ENCODE peak calls at places on chromosomes 1 and 21, in nine cellular contexts. M is dorsolateral prefrontal cortex, R is ovary, G is endothelial cell of umbilical vein, W is pancreas, Z is PC-9, X is cardiac fibroblast, J is B cell, Y is AG10803. F is an unnamed sample.

GRCh38 chr1:50155564-50155963 is 46.8 kb downstream of the ELAVL4 start:
- DNase-seq in X (no peak), Y (no peak), W (no peak), R (no peak), Z (no peak), G (no peak), J (no peak), M (no peak), F (no peak)

GRCh38 chr1:188652678-188653077 is 1823.9 kb downstream of the PLA2G4A start:
- DNase-seq in R (no peak), G (peak), M (no peak), Y (peak), W (no peak), Z (no peak), X (peak), J (no peak), F (no peak)

GRCh38 chr21:39373634-39374033 is 24.7 kb upstream of the HMGN1 start:
- DNase-seq in Y (peak), Z (no peak), X (peak), J (no peak), M (no peak), R (no peak), W (no peak), G (peak), F (no peak)

GRCh38 chr1:90074555-90075315 is 79.8 kb downstream of the ZNF326 start:
- DNase-seq in M (no peak), R (no peak), J (no peak), X (no peak), Z (no peak), G (no peak), Y (peak), W (no peak), F (no peak)

GRCh38 chr1:13605159-13605558 is 21.5 kb downstream of the PDPN start:
- DNase-seq in M (no peak), X (peak), Z (no peak), G (no peak), J (no peak), W (no peak), Y (peak), R (no peak), F (no peak)

GRCh38 chr1:237133921-237134320 is 91.9 kb downstream of the RYR2 start:
- DNase-seq in Y (no peak), R (no peak), Z (no peak), J (no peak), G (no peak), X (no peak), W (no peak), M (no peak), F (no peak)

GRCh38 chr1:10068605-10069294 is 36.0 kb downstream of the UBE4B start:
- DNase-seq in Z (no peak), M (no peak), R (no peak), Y (no peak), G (no peak), X (no peak), J (no peak), W (no peak), F (no peak)

GRCh38 chr1:161085165-161085564 is 4.2 kb downstream of the NECTIN4 start:
- DNase-seq in G (no peak), W (no peak), M (no peak), Y (no peak), X (no peak), Z (no peak), J (no peak), R (no peak), F (no peak)

DNA sequence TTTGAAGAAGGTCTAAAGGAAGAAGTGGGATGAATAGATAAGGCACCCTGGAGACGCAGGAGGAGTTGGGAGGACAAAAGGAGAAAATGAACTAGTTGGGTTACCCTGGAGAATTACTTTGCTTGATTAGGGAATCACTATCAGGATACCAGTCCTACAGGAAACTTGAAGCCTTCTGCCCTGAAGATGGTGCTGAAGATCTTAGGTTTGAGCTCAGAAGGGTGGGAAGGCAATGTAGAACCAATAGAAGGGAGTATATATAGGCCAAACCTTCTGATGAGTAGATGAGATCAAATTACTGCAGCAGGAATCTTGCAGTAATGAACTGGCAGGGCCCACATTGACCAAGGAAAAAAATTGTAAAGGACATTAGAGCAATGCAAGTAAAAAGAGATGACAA is 116.4 kb upstream of the CACYBP start:
- DNase-seq in G (peak), Z (peak), Y (peak), M (no peak), J (no peak), R (no peak), X (peak), W (no peak), F (no peak)
- TF ChIP-seq CTCF in G (no peak), Z (peak), Y (peak), M (peak), J (no peak), R (no peak), X (no peak), W (no peak), F (no peak)

GRCh38 chr21:33266784-33267135 is 593 bp downstream of the IL10RB start:
- DNase-seq in M (no peak), R (no peak), X (no peak), Y (no peak), G (no peak), J (no peak), W (no peak), Z (no peak), F (peak)

GRCh38 chr21:33265664-33266049 is 510 bp upstream of the IL10RB start:
- DNase-seq in R (no peak), Y (no peak), X (peak), G (no peak), M (no peak), J (peak), W (peak), Z (no peak), F (peak)

GRCh38 chr21:33264561-33264960 is 1.6 kb upstream of the IL10RB start:
- DNase-seq in J (no peak), X (no peak), W (no peak), R (no peak), Y (no peak), Z (no peak), M (no peak), G (no peak), F (no peak)

GRCh38 chr21:33267250-33267649 is 1.1 kb downstream of the IL10RB start:
- DNase-seq in Z (no peak), J (no peak), G (no peak), X (no peak), W (no peak), M (no peak), R (no peak), Y (no peak), F (no peak)

DNA sequence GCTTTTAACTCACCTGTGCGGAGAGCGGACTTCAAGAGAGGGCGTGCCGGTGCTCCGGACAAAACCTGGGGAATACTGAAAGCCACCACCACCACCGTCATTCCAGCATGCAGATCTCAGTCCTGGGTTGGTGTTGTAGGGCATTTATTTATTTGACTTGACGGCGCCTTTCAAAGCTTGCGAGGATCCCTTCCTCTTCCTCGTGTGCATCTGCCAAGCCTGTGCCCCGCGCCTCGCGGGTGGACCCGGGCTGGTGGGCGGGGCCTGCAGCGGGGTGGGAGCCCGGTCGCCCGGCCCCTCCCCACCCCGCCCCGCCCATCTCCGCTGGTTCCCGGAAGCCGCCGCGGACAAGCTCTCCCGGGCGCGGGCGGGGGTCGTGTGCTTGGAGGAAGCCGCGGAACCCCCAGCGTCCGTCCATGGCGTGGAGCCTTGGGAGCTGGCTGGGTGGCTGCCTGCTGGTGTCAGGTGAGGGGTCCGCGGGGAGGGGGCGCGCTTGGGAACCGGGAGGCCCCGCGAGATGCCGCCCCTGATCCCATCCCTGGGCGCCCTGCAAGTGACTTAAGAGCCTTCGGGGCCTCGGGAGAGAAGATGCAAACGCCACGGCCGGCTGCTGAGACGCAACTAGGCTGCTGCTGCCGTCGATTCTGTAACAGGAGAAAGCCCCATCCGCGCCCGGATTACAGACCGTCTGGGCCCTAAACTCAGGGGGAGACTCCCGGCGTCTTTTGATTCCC is at the start of gene IL10RB:
- DNase-seq in J (peak), W (peak), Y (peak), M (peak), X (peak), G (peak), Z (peak), R (peak), F (peak)
- TF ChIP-seq CTCF in J (no peak), W (no peak), Y (no peak), M (peak), X (no peak), G (no peak), Z (no peak), R (no peak), F (no peak)

GRCh38 chr1:228291906-228292608 is 84.2 kb downstream of the OBSCN start:
- DNase-seq in W (no peak), R (no peak), Z (no peak), X (no peak), Y (peak), M (no peak), J (no peak), G (no peak), F (no peak)
- TF ChIP-seq CTCF in W (no peak), R (no peak), Z (no peak), X (no peak), Y (no peak), M (no peak), J (no peak), G (no peak), F (no peak)

GRCh38 chr1:206963119-206963712 is 7.0 kb downstream of the FCAMR start:
- DNase-seq in G (no peak), Y (peak), R (no peak), J (peak), Z (no peak), W (no peak), X (no peak), M (no peak), F (no peak)

GRCh38 chr1:206961668-206962067 is 8.6 kb downstream of the FCAMR start:
- DNase-seq in Y (no peak), G (no peak), J (peak), Z (no peak), X (no peak), M (no peak), W (no peak), R (no peak), F (no peak)

GRCh38 chr1:206958154-206958553 is 11.9 kb upstream of the PIGR start:
- DNase-seq in X (no peak), G (no peak), Y (no peak), R (no peak), Z (no peak), J (peak), W (no peak), M (no peak), F (no peak)

GRCh38 chr1:206962269-206962668 is 8.0 kb downstream of the FCAMR start:
- DNase-seq in J (peak), G (no peak), R (no peak), Z (no peak), Y (no peak), W (no peak), M (no peak), X (no peak), F (no peak)

GRCh38 chr1:206960676-206961386 is 9.4 kb downstream of the FCAMR start:
- DNase-seq in G (no peak), R (no peak), Z (no peak), J (peak), W (no peak), X (no peak), Y (no peak), M (no peak), F (no peak)
- TF ChIP-seq CTCF in G (no peak), R (no peak), Z (no peak), J (no peak), W (no peak), X (no peak), Y (no peak), M (no peak), F (no peak)

DNA sequence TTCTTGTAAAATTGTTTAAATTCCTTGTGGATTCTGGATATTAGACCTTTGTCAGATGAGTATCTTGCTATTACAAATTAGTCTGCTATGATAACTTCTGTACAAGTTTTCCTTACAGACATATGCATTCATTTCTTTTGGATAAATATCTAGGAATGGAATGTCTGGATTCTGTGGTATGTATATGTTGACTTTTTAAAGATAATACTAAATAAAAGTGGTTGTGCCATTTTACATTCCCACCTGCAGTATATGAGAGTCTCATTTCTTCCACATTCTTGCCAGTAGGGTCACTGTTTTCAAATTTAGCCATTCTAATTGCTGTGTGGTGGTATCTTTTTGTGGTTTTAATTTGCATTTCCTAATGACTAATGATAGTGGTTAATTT is 53.9 kb downstream of the SYDE2 start:
- DNase-seq in Y (peak), G (no peak), W (no peak), Z (no peak), R (no peak), J (no peak), X (peak), M (no peak), F (no peak)
- TF ChIP-seq CTCF in Y (peak), G (no peak), W (no peak), Z (peak), R (no peak), J (no peak), X (peak), M (no peak), F (no peak)

GRCh38 chr1:115762792-115763191 is 5.7 kb downstream of the CASQ2 start:
- DNase-seq in G (no peak), J (no peak), Y (no peak), W (no peak), M (no peak), X (no peak), Z (no peak), R (no peak), F (no peak)

GRCh38 chr1:115765091-115765490 is 3.4 kb downstream of the CASQ2 start:
- DNase-seq in M (no peak), Y (no peak), R (no peak), G (no peak), X (no peak), W (no peak), Z (no peak), J (no peak), F (no peak)

GRCh38 chr1:115761601-115762302 is 6.8 kb downstream of the CASQ2 start:
- DNase-seq in X (no peak), J (no peak), R (no peak), G (no peak), M (no peak), Z (no peak), Y (no peak), W (no peak), F (no peak)

GRCh38 chr1:115767403-115767802 is 1.1 kb downstream of the CASQ2 start:
- DNase-seq in W (no peak), G (no peak), R (no peak), J (no peak), M (no peak), X (no peak), Z (no peak), Y (no peak), F (no peak)

DNA sequence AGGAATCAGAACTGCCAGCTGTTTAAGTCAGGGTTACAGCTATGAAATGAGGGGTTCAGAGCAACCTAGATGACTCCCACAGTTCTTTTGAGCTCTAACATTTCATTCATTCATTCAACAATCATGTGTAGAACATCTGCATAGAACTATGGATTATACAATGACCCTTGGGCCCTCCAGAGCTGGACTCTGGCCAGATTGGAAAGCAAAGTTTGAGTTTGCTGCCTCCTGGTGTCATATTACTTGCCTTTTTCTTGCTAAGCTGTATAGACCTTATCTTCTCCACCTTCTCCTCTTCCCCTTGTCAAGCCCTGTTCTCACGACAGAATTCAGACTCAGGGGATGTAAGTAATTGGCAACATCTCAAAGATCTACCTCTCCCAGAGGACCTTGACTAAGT is 4.0 kb downstream of the CASQ2 start:
- DNase-seq in X (peak), G (peak), J (no peak), R (no peak), W (peak), Y (no peak), Z (peak), M (no peak), F (no peak)
- TF ChIP-seq CTCF in X (peak), G (no peak), J (no peak), R (no peak), W (peak), Y (peak), Z (peak), M (no peak), F (no peak)

GRCh38 chr1:206563367-206563953 is 48.8 kb downstream of the EIF2D start:
- DNase-seq in W (no peak), J (no peak), M (no peak), Y (no peak), Z (no peak), G (no peak), X (no peak), R (no peak), F (no peak)
- TF ChIP-seq CTCF in W (no peak), J (no peak), M (no peak), Y (no peak), Z (no peak), G (no peak), X (no peak), R (no peak), F (no peak)

GRCh38 chr21:35606136-35606535 is 454.2 kb downstream of the SETD4 start:
- DNase-seq in J (no peak), M (no peak), W (no peak), X (no peak), G (no peak), Z (no peak), Y (no peak), R (no peak), F (no peak)

GRCh38 chr21:35603471-35603870 is 456.9 kb downstream of the SETD4 start:
- DNase-seq in R (no peak), W (no peak), Y (no peak), G (no peak), J (no peak), M (no peak), X (no peak), Z (no peak), F (no peak)

GRCh38 chr21:35606578-35606977 is 453.7 kb downstream of the SETD4 start:
- DNase-seq in W (no peak), Y (no peak), J (no peak), G (no peak), Z (no peak), X (no peak), M (no peak), R (no peak), F (no peak)

GRCh38 chr21:35609263-35609662 is 451.1 kb downstream of the SETD4 start:
- DNase-seq in W (no peak), J (no peak), Z (no peak), G (no peak), M (no peak), X (no peak), R (no peak), Y (no peak), F (no peak)

DNA sequence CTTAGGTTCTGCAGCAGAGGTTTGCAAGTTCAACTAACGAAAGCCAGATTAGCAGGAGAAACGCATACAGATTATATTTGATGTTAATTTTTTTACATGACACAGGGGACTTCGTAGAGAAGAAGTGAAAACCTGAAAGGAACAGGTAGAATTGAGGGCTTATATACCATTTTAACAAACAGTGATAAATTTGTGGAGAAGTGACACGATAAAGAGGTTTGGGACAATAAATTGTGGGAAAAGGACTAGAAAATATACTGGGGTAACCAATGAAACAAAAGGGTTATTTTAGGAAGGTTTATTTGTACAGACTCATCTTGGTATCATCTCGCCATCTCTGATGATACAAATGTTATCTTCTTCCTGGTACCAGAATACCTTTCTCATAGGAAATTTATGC is 452.9 kb downstream of the SETD4 start:
- DNase-seq in J (no peak), W (no peak), R (no peak), G (no peak), Y (no peak), X (no peak), Z (no peak), M (no peak), F (no peak)
- TF ChIP-seq CTCF in J (no peak), W (no peak), R (no peak), G (no peak), Y (no peak), X (no peak), Z (no peak), M (no peak), F (no peak)

DNA sequence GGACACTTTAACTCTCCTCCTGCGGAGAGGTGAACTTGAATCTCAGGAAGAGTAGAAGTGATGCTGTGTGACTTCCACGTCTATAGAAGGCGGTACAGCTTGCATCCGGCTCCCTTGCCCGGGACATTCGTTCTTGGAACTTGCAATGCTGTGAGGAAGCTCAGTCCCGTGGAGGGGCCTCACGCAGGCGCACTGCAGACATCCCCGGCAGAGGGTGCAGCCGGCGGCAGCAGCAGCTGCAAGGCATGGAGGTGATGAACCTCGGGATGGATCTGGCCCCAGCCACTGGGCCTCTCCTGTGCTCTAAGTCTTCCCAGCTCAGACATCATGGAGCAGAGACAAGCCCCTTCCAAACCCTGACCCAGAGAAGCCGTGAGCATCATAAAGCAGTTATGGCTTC is 61.8 kb upstream of the SOD1 start:
- DNase-seq in M (no peak), G (no peak), J (no peak), Y (no peak), R (no peak), W (no peak), X (no peak), Z (no peak), F (no peak)
- TF ChIP-seq CTCF in M (no peak), G (no peak), J (no peak), Y (no peak), R (no peak), W (no peak), X (no peak), Z (no peak), F (no peak)

F was measured in activated CD8-positive, alpha-beta T cell treated with anti-CD3 and anti-CD28 coated beads for 36 hours.